ENCODE peak calls at places on chromosomes 11 and 22, in six cellular contexts. U, O, X, W, E and S are unnamed samples.

GRCh38 chr11:43493431-43493830 is 134.7 kb downstream of the TTC17 start:
- DNase-seq in U (no peak), O (no peak), X (no peak), W (no peak), E (no peak), S (no peak)

GRCh38 chr11:18727499-18728236 is 1.7 kb upstream of the IGSF22 start:
- DNase-seq in U (peak; percentile 31), O (peak; percentile 21), X (peak; percentile 57), W (peak; percentile 54), E (peak; percentile 68), S (peak; percentile 37)

GRCh38 chr11:127670372-127670771 is 669.8 kb upstream of the KIRREL3 start:
- DNase-seq in U (no peak), O (no peak), X (no peak), W (peak; percentile 10), E (peak; percentile 81), S (no peak)

GRCh38 chr11:6843670-6844069 is 1.8 kb upstream of the OR10A5 start:
- DNase-seq in U (no peak), O (no peak), X (no peak), W (no peak), E (no peak), S (no peak)

GRCh38 chr22:37731804-37732471 is 35.1 kb downstream of the TRIOBP start:
- DNase-seq in U (no peak), O (no peak), X (peak; percentile 66), W (no peak), E (peak; percentile 62), S (no peak)

GRCh38 chr11:123228489-123229163 is 33.6 kb upstream of the CLMP start:
- DNase-seq in U (peak; percentile 23), O (no peak), X (no peak), W (no peak), E (no peak), S (no peak)

GRCh38 chr11:75639752-75640151 is 29.1 kb downstream of the MAP6 start:
- DNase-seq in U (peak; percentile 18), O (peak; percentile 89), X (no peak), W (peak; percentile 41), E (peak; percentile 7), S (peak; percentile 31)

GRCh38 chr22:29625090-29625825 is 21.8 kb downstream of the NF2 start:
- DNase-seq in U (peak; percentile 90), O (peak; percentile 48), X (peak; percentile 59), W (peak; percentile 42), E (peak; percentile 84), S (peak; percentile 82)

GRCh38 chr22:43168416-43169309 is 17.3 kb downstream of the TSPO start:
- DNase-seq in U (peak; percentile 74), O (no peak), X (no peak), W (no peak), E (no peak), S (no peak)

GRCh38 chr11:33542921-33543320 is 157.7 kb downstream of the C11orf91 start:
- DNase-seq in U (peak; percentile 55), O (no peak), X (peak; percentile 73), W (peak; percentile 61), E (peak; percentile 79), S (peak; percentile 46)

GRCh38 chr22:45621836-45622600 is 49.6 kb upstream of the ATXN10 start:
- DNase-seq in U (no peak), O (no peak), X (no peak), W (no peak), E (no peak), S (no peak)

GRCh38 chr11:11722861-11723260 is 101.1 kb upstream of the GALNT18 start:
- DNase-seq in U (no peak), O (no peak), X (no peak), W (no peak), E (no peak), S (no peak)

GRCh38 chr22:37803195-37803635 is 4.5 kb upstream of the GCAT start:
- DNase-seq in U (no peak), O (no peak), X (no peak), W (no peak), E (no peak), S (no peak)

GRCh38 chr11:29184939-29185890 is 831.6 kb downstream of the KCNA4 start:
- DNase-seq in U (peak; percentile 93), O (no peak), X (no peak), W (peak; percentile 86), E (no peak), S (peak; percentile 96)

GRCh38 chr22:39487826-39488520 is 14.1 kb upstream of the MIEF1 start:
- DNase-seq in U (no peak), O (no peak), X (no peak), W (no peak), E (no peak), S (no peak)

GRCh38 chr11:69022268-69022667 is 9.2 kb upstream of the MRGPRF start:
- DNase-seq in U (no peak), O (no peak), X (no peak), W (no peak), E (no peak), S (no peak)

GRCh38 chr11:61279934-61280656 is 15.0 kb downstream of the VWCE start:
- DNase-seq in U (peak; percentile 38), O (no peak), X (no peak), W (no peak), E (no peak), S (no peak)

GRCh38 chr11:59207988-59208432 is 4.7 kb downstream of the MPEG1 start:
- DNase-seq in U (peak; percentile 47), O (peak; percentile 75), X (peak; percentile 34), W (peak; percentile 63), E (peak; percentile 65), S (peak; percentile 47)

GRCh38 chr11:116960916-116961315 is 123.5 kb upstream of the APOA1 start:
- DNase-seq in U (peak; percentile 87), O (peak; percentile 53), X (no peak), W (peak; percentile 56), E (no peak), S (peak; percentile 90)

GRCh38 chr11:77026236-77026635 is 8.0 kb upstream of the B3GNT6 start:
- DNase-seq in U (no peak), O (no peak), X (no peak), W (no peak), E (peak; percentile 14), S (no peak)

GRCh38 chr11:27228232-27228631 is 134.8 kb downstream of the CCDC34 start:
- DNase-seq in U (no peak), O (no peak), X (no peak), W (no peak), E (no peak), S (no peak)

GRCh38 chr11:109849946-109850345 is 243.2 kb upstream of the ZC3H12C start:
- DNase-seq in U (no peak), O (no peak), X (no peak), W (no peak), E (no peak), S (no peak)

GRCh38 chr11:112408551-112408950 is 147.9 kb upstream of the PLET1 start:
- DNase-seq in U (no peak), O (no peak), X (no peak), W (no peak), E (no peak), S (no peak)

GRCh38 chr11:82810326-82810725 is 76.7 kb upstream of the FAM181B start:
- DNase-seq in U (no peak), O (no peak), X (no peak), W (no peak), E (no peak), S (peak; percentile 5)

GRCh38 chr22:29073618-29074275 is 912 bp downstream of the KREMEN1 start:
- DNase-seq in U (peak; percentile 21), O (no peak), X (peak; percentile 52), W (no peak), E (peak; percentile 66), S (no peak)

GRCh38 chr22:24060375-24060788 is 49.3 kb downstream of the CABIN1 start:
- DNase-seq in U (peak; percentile 90), O (no peak), X (no peak), W (peak; percentile 45), E (no peak), S (peak; percentile 86)

GRCh38 chr11:115623021-115623451 is 118.8 kb upstream of the CADM1 start:
- DNase-seq in U (peak; percentile 88), O (no peak), X (no peak), W (peak; percentile 91), E (no peak), S (peak; percentile 95)

GRCh38 chr22:37428649-37429586 is 1.6 kb upstream of the ELFN2 start:
- DNase-seq in U (peak; percentile 61), O (no peak), X (peak; percentile 65), W (no peak), E (peak; percentile 50), S (peak; percentile 46)

GRCh38 chr22:47270463-47271135 is 508.1 kb downstream of the TBC1D22A start:
- DNase-seq in U (no peak), O (no peak), X (peak; percentile 56), W (no peak), E (no peak), S (no peak)

GRCh38 chr11:32561835-32562234 is 21.8 kb upstream of the EIF3M start:
- DNase-seq in U (no peak), O (no peak), X (no peak), W (no peak), E (no peak), S (no peak)

GRCh38 chr22:47928626-47929025 is 1166.2 kb downstream of the TBC1D22A start:
- DNase-seq in U (no peak), O (no peak), X (no peak), W (no peak), E (no peak), S (no peak)

GRCh38 chr11:134334796-134335571 is 3.2 kb downstream of the GLB1L2 start:
- DNase-seq in U (no peak), O (no peak), X (no peak), W (no peak), E (no peak), S (no peak)

GRCh38 chr11:88384004-88384677 is 46.6 kb upstream of the CTSC start:
- DNase-seq in U (peak; percentile 33), O (no peak), X (no peak), W (no peak), E (no peak), S (peak; percentile 26)

GRCh38 chr11:114668109-114668508 is 10.2 kb upstream of the NXPE2 start:
- DNase-seq in U (no peak), O (no peak), X (no peak), W (no peak), E (no peak), S (no peak)

GRCh38 chr11:60334005-60334620 is 7.1 kb downstream of the MS4A6E start:
- DNase-seq in U (peak; percentile 68), O (no peak), X (peak; percentile 89), W (peak; percentile 37), E (peak; percentile 88), S (peak; percentile 59)

GRCh38 chr22:27612075-27612474 is 189.5 kb downstream of the MN1 start:
- DNase-seq in U (no peak), O (no peak), X (no peak), W (no peak), E (no peak), S (no peak)

GRCh38 chr11:352456-353180 is 16.7 kb upstream of the B4GALNT4 start:
- DNase-seq in U (no peak), O (no peak), X (no peak), W (no peak), E (no peak), S (no peak)